ENCODE peak calls at places on chromosomes 6 and 20, in six cellular contexts. K, N, J, P, O and I are unnamed samples.

GRCh38 chr6:129251669-129252376 is 368.9 kb downstream of the LAMA2 start:
- DNase-seq in K (peak), N (peak), J (peak), P (peak), O (peak), I (peak)

GRCh38 chr6:99143108-99143828 is 195.5 kb upstream of the FBXL4 start:
- DNase-seq in K (no peak), N (no peak), J (no peak), P (no peak), O (no peak), I (no peak)

GRCh38 chr6:119209452-119210205 is 131.2 kb upstream of the FAM184A start:
- DNase-seq in K (no peak), N (no peak), J (no peak), P (no peak), O (no peak), I (no peak)

GRCh38 chr6:85344996-85345395 is 104.9 kb upstream of the NT5E start:
- DNase-seq in K (no peak), N (peak), J (no peak), P (no peak), O (no peak), I (no peak)

GRCh38 chr20:24747015-24747712 is 201.9 kb upstream of the CST7 start:
- DNase-seq in K (no peak), N (no peak), J (no peak), P (no peak), O (no peak), I (no peak)

GRCh38 chr6:149846321-149846720 is 17.8 kb downstream of the LRP11 start:
- DNase-seq in K (no peak), N (peak), J (peak), P (peak), O (peak), I (no peak)

GRCh38 chr6:170247178-170247701 is 43.6 kb downstream of the DLL1 start:
- DNase-seq in K (no peak), N (no peak), J (no peak), P (no peak), O (no peak), I (no peak)

GRCh38 chr6:83417880-83418663 is 12.8 kb downstream of the ME1 start:
- DNase-seq in K (peak), N (peak), J (peak), P (peak), O (peak), I (peak)

GRCh38 chr20:58127731-58128130 is 100.7 kb downstream of the ANKRD60 start:
- DNase-seq in K (no peak), N (peak), J (peak), P (peak), O (no peak), I (no peak)